ENCODE peak calls at places on chromosome 3, in ten cellular contexts. V, B, J, A, L, W, Q, Y, E and R are unnamed samples.

GRCh38 chr3:54897028-54897711 is 30.7 kb downstream of the LRTM1 start:
- DNase-seq in J (peak; percentile 39), Q (no peak), E (no peak), V (no peak), L (no peak), Y (no peak), W (no peak), A (no peak), B (no peak), R (no peak)

GRCh38 chr3:5197470-5198312 is 10.2 kb downstream of the EDEM1 start:
- DNase-seq in B (no peak), L (peak; percentile 68), A (peak; percentile 96), Y (no peak), E (peak; percentile 96), V (no peak), J (no peak), Q (no peak), W (no peak), R (no peak)

GRCh38 chr3:124826703-124827102 is 60.5 kb downstream of the ITGB5 start:
- DNase-seq in J (peak; percentile 79), A (peak; percentile 2), W (no peak), Q (no peak), E (no peak), B (no peak), L (no peak), Y (no peak), V (no peak), R (no peak)

GRCh38 chr3:141045008-141045641 is 6.0 kb upstream of the SPSB4 start:
- DNase-seq in V (no peak), L (no peak), W (no peak), Q (no peak), A (no peak), J (no peak), E (no peak), Y (no peak), B (no peak), R (no peak)

GRCh38 chr3:188931531-188931930 is 240.2 kb upstream of the TPRG1 start:
- DNase-seq in Q (no peak), A (no peak), J (no peak), W (no peak), E (no peak), V (no peak), B (no peak), L (no peak), Y (peak; percentile 58), R (no peak)

GRCh38 chr3:118146658-118147375 is 887.8 kb downstream of the IGSF11 start:
- DNase-seq in V (no peak), B (no peak), Q (no peak), L (no peak), W (no peak), Y (no peak), J (no peak), E (peak; percentile 99), A (no peak), R (no peak)

GRCh38 chr3:61780455-61781239 is 219.3 kb downstream of the PTPRG start:
- DNase-seq in W (no peak), A (no peak), J (no peak), B (no peak), Q (no peak), L (no peak), V (no peak), Y (no peak), E (no peak), R (no peak)

GRCh38 chr3:189981668-189982067 is 139.0 kb downstream of the P3H2 start:
- DNase-seq in W (no peak), B (peak; percentile 54), J (peak; percentile 78), A (no peak), Q (no peak), Y (no peak), E (no peak), V (no peak), L (no peak), R (no peak)

GRCh38 chr3:159458010-159458409 is 530.6 kb upstream of the IL12A start:
- DNase-seq in V (no peak), J (peak; percentile 98), Y (peak; percentile 23), A (no peak), E (no peak), L (no peak), B (no peak), Q (no peak), W (peak; percentile 33), R (no peak)